ENCODE peak calls at places on chromosomes 6 and 20, in four cellular contexts. G is upper lobe of right lung, L is neural progenitor cell, T is RWPE1. C is an unnamed sample.

GRCh38 chr6:155273438-155273837 is 9.6 kb downstream of the CLDN20 start:
- DNase-seq in L (no peak), G (no peak), T (peak; percentile 24), C (peak; percentile 37)

GRCh38 chr6:33156964-33157363 is 35.3 kb downstream of the COL11A2 start:
- DNase-seq in T (no peak), G (no peak), L (no peak), C (no peak)

GRCh38 chr20:43318749-43319148 is 129.0 kb upstream of the PTPRT start:
- DNase-seq in G (no peak), T (no peak), L (no peak), C (no peak)

GRCh38 chr6:118890997-118891790 is 2.8 kb upstream of the ASF1A start:
- DNase-seq in G (no peak), T (no peak), L (no peak), C (peak; percentile 26)

GRCh38 chr6:35919085-35919826 is 1.6 kb downstream of the SRPK1 start:
- DNase-seq in L (peak; percentile 31), G (no peak), T (peak; percentile 36), C (peak; percentile 60)

GRCh38 chr6:37135835-37136694 is 33.9 kb upstream of the PIM1 start:
- DNase-seq in L (no peak), G (no peak), T (no peak), C (peak; percentile 46)

GRCh38 chr20:1291191-1291741 is 25.2 kb downstream of the SNPH start:
- DNase-seq in G (no peak), T (no peak), L (no peak), C (peak; percentile 28)

GRCh38 chr20:62800314-62801259 is 4.0 kb upstream of the OGFR start:
- DNase-seq in G (no peak), T (no peak), L (no peak), C (no peak)

GRCh38 chr6:130928993-130929678 is 101.9 kb downstream of the SMLR1 start:
- DNase-seq in L (no peak), T (no peak), G (no peak), C (peak; percentile 75)

GRCh38 chr6:111591370-111591900 is 14.2 kb downstream of the TRAF3IP2 start:
- DNase-seq in L (no peak), T (peak; percentile 93), G (peak; percentile 94), C (peak; percentile 100)

GRCh38 chr6:41428402-41428994 is 93.1 kb downstream of the NCR2 start:
- DNase-seq in G (no peak), T (no peak), L (peak; percentile 50), C (peak; percentile 42)

GRCh38 chr6:35327349-35328027 is 14.9 kb upstream of the PPARD start:
- DNase-seq in T (peak; percentile 69), L (peak; percentile 72), G (peak; percentile 74), C (peak; percentile 71)

GRCh38 chr6:81756690-81757089 is 4.2 kb upstream of the TENT5A start:
- DNase-seq in T (no peak), L (no peak), G (no peak), C (no peak)

GRCh38 chr20:57714409-57715267 is 4.8 kb upstream of the PMEPA1 start:
- DNase-seq in L (no peak), T (peak; percentile 92), G (no peak), C (peak; percentile 86)

GRCh38 chr6:3592371-3592941 is 135.6 kb upstream of the SLC22A23 start:
- DNase-seq in G (no peak), L (no peak), T (peak; percentile 93), C (peak; percentile 92)

GRCh38 chr6:85594197-85594930 is 706 bp upstream of the SNX14 start:
- DNase-seq in T (no peak), G (peak; percentile 67), L (peak; percentile 40), C (peak; percentile 71)

GRCh38 chr6:29651413-29652197 is 5.3 kb upstream of the MOG start:
- DNase-seq in L (peak; percentile 21), G (no peak), T (peak; percentile 64), C (peak; percentile 60)

GRCh38 chr6:43159599-43159998 is 11.5 kb upstream of the SRF start:
- DNase-seq in G (no peak), T (no peak), L (no peak), C (no peak)

GRCh38 chr6:19382676-19383075 is 454.5 kb upstream of the ID4 start:
- DNase-seq in T (no peak), L (no peak), G (no peak), C (no peak)

GRCh38 chr6:122696853-122697252 is 82.7 kb upstream of the FABP7 start:
- DNase-seq in G (no peak), L (no peak), T (peak; percentile 33), C (peak; percentile 18)

GRCh38 chr6:315921-316752 is 23.9 kb downstream of the DUSP22 start:
- DNase-seq in T (no peak), G (no peak), L (no peak), C (no peak)

GRCh38 chr6:5866547-5867051 is 140.1 kb downstream of the NRN1 start:
- DNase-seq in T (peak; percentile 56), L (no peak), G (no peak), C (peak; percentile 78)

GRCh38 chr6:17866876-17867444 is 120.5 kb downstream of the KIF13A start:
- DNase-seq in T (no peak), L (no peak), G (no peak), C (no peak)

GRCh38 chr6:104527761-104528415 is 331.8 kb downstream of the HACE1 start:
- DNase-seq in L (peak; percentile 54), T (no peak), G (no peak), C (peak; percentile 43)

GRCh38 chr6:3363296-3364025 is 93.4 kb downstream of the SLC22A23 start:
- DNase-seq in T (peak; percentile 62), L (no peak), G (peak; percentile 90), C (no peak)

GRCh38 chr6:111673871-111674270 is 68.2 kb upstream of the TRAF3IP2 start:
- DNase-seq in G (no peak), T (no peak), L (no peak), C (no peak)

GRCh38 chr20:10576411-10576810 is 97.4 kb downstream of the JAG1 start:
- DNase-seq in T (no peak), L (no peak), G (no peak), C (peak; percentile 33)

GRCh38 chr6:133568970-133569889 is 319.7 kb upstream of the TCF21 start:
- DNase-seq in T (peak; percentile 97), L (peak; percentile 75), G (no peak), C (peak; percentile 98)

DNA sequence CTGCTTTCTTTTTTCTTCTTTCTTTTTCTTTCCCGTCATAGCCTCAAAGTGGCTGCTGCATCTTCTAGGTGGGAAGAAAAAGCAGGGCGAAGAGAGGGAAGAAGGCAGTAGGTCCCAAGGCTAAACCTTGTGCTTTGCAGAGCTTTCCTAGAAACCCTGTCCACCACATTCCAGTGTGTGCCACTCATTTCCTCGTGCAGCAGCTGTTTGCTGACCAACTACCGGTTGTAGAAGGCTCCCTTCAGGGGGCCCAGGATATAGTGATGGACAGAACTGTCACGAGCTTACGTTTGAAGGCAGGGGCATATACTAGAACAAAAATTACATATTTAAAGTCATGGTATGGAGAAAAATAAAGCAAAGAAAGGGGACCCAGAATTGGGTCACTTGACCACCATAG is 103.0 kb downstream of the SASH1 start:
- DNase-seq in T (no peak), G (no peak), L (no peak), C (peak; percentile 68)
- H3K27ac ChIP-seq in T (no peak overlapping the region), G (no peak overlapping the region), L (no peak overlapping the region), C (peak overlapping the region; percentile 2)

DNA sequence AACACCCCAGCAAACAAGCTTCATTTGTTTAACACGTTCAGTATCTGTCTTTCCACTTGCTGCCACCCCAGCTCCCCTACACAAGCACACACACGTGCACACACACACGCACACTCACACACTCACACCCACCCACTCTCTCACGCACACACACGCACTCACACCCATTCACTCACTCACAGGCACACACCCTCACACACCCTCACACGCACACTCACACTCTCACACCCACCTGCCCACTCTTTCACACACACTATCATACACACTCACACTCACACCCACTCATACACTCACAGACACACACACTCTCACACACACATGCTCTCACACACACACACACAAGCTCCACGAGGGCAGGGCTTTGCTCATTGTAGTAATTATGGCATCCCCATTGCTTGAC is 378.8 kb upstream of the SULF2 start:
- DNase-seq in G (no peak), T (no peak), L (no peak), C (no peak)
- H3K27ac ChIP-seq in G (no peak overlapping the region), T (peak overlapping the region; percentile 43), L (no peak overlapping the region), C (no peak overlapping the region)

GRCh38 chr20:32737371-32738223 is 5.7 kb downstream of the COMMD7 start:
- DNase-seq in T (no peak), L (no peak), G (no peak), C (peak; percentile 78)

GRCh38 chr20:32727663-32728062 is 15.6 kb downstream of the COMMD7 start:
- DNase-seq in L (no peak), G (no peak), T (no peak), C (peak; percentile 93)

GRCh38 chr20:32731882-32732266 is 11.4 kb downstream of the COMMD7 start:
- DNase-seq in L (no peak), G (peak; percentile 84), T (no peak), C (peak; percentile 12)
- H3K27ac ChIP-seq in L (no peak overlapping the region), G (no peak overlapping the region), T (peak overlapping the region; percentile 28), C (no peak overlapping the region)

DNA sequence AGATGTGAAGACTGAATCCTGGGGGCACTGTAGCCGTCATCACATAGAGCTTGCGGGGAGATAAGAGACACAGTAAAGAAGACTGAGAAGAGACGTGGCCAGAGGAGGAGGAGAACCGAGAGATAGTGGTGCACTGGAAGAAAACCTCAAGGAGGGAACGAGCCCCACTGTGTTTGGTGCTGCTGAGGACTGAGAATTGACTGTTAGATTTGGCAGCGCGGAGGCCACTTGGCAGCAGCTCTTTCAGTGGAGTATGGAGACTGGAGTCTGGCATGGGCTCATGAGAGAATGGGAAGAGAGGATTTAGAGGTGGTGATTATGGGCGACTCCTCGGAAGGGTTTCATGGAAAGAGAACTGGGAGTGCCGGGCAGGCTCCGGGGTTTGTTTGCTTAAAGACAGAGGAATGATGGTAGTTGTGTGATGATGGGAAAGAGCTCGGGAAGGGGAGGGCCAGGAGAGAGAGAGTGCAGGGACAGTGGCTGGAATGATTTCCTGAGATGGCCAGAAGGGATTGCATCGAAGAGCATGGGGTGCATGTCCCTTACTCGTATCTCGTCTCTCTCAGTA is 18.0 kb downstream of the CDYL start:
- DNase-seq in L (peak; percentile 16), T (no peak), G (no peak), C (no peak)
- H3K27ac ChIP-seq in L (peak overlapping the region; percentile 31), T (no peak overlapping the region), G (no peak overlapping the region), C (no peak overlapping the region)